ENCODE peak calls at places on chromosomes 13 and 19, in six cellular contexts. P is HCT116; V is AG20443; S is A549; U is kidney tubule cell; I is CD8-positive, alpha-beta memory T cell. D is an unnamed sample.

GRCh38 chr19:13526552-13526951 is 20.3 kb upstream of the CACNA1A start:
- DNase-seq in P (peak; percentile 19), V (peak; percentile 33), S (peak; percentile 4), U (peak; percentile 28), I (no peak), D (peak; percentile 32)

GRCh38 chr13:47858678-47859050 is 142.4 kb downstream of the SUCLA2 start:
- DNase-seq in P (no peak), V (peak; percentile 28), S (no peak), U (no peak), I (no peak), D (peak; percentile 52)

GRCh38 chr19:32615569-32615968 is 34.6 kb downstream of the PDCD5 start:
- DNase-seq in P (no peak), V (no peak), S (no peak), U (no peak), I (no peak), D (no peak)

GRCh38 chr13:94335786-94336357 is 143.6 kb downstream of the DCT start:
- DNase-seq in P (no peak), V (no peak), S (no peak), U (peak; percentile 52), I (no peak), D (no peak)

GRCh38 chr13:35838356-35838755 is 292.8 kb downstream of the DCLK1 start:
- DNase-seq in P (peak; percentile 3), V (peak; percentile 72), S (no peak), U (peak; percentile 66), I (no peak), D (peak; percentile 10)

GRCh38 chr19:5624154-5624663 is 1.3 kb downstream of the SAFB start:
- DNase-seq in P (no peak), V (peak; percentile 33), S (no peak), U (peak; percentile 22), I (no peak), D (peak; percentile 47)

GRCh38 chr19:12788025-12788681 is 3.1 kb upstream of the JUNB start:
- DNase-seq in P (no peak), V (no peak), S (no peak), U (no peak), I (no peak), D (no peak)

GRCh38 chr19:8505680-8506401 is 3.4 kb upstream of the PRAM1 start:
- DNase-seq in P (no peak), V (peak; percentile 90), S (peak; percentile 71), U (peak; percentile 72), I (peak; percentile 51), D (peak; percentile 52)

GRCh38 chr19:7847664-7848063 is 17.6 kb downstream of the EVI5L start:
- DNase-seq in P (no peak), V (no peak), S (no peak), U (no peak), I (no peak), D (no peak)

GRCh38 chr19:40802300-40803169 is 3.5 kb downstream of the EGLN2 start:
- DNase-seq in P (no peak), V (no peak), S (no peak), U (no peak), I (no peak), D (no peak)

GRCh38 chr13:93226623-93227279 is at the start of gene GPC6:
- DNase-seq in P (no peak), V (peak; percentile 69), S (peak; percentile 82), U (peak; percentile 93), I (no peak), D (peak; percentile 33)

GRCh38 chr13:100347941-100348340 is 240.6 kb downstream of the GGACT start:
- DNase-seq in P (peak; percentile 67), V (no peak), S (peak; percentile 21), U (no peak), I (no peak), D (no peak)

GRCh38 chr13:113969973-113970611 is 3.8 kb downstream of the C13orf46 start:
- DNase-seq in P (no peak), V (no peak), S (no peak), U (no peak), I (no peak), D (no peak)

GRCh38 chr19:54160182-54160811 is 776 bp upstream of the LENG1 start:
- DNase-seq in P (no peak), V (no peak), S (no peak), U (peak; percentile 31), I (no peak), D (peak; percentile 41)

GRCh38 chr13:100176781-100177389 is 88.0 kb downstream of the PCCA start:
- DNase-seq in P (no peak), V (no peak), S (no peak), U (peak; percentile 32), I (no peak), D (peak; percentile 25)

GRCh38 chr13:66071608-66072007 is 1158.5 kb downstream of the PCDH9 start:
- DNase-seq in P (no peak), V (no peak), S (no peak), U (no peak), I (no peak), D (no peak)

GRCh38 chr13:70339738-70340137 is 231.5 kb upstream of the KLHL1 start:
- DNase-seq in P (peak; percentile 6), V (no peak), S (peak; percentile 32), U (peak; percentile 42), I (no peak), D (no peak)

GRCh38 chr13:97267418-97268059 is 45.4 kb downstream of the MBNL2 start:
- DNase-seq in P (no peak), V (no peak), S (no peak), U (no peak), I (no peak), D (no peak)

GRCh38 chr19:48630289-48631036 is 6.7 kb downstream of the DBP start:
- DNase-seq in P (no peak), V (no peak), S (no peak), U (no peak), I (no peak), D (peak; percentile 53)

GRCh38 chr13:82655518-82655855 is 1226.8 kb downstream of the SLITRK1 start:
- DNase-seq in P (no peak), V (no peak), S (no peak), U (no peak), I (no peak), D (no peak)

GRCh38 chr19:20151617-20152145 is 15.3 kb upstream of the ZNF486 start:
- DNase-seq in P (no peak), V (no peak), S (no peak), U (no peak), I (no peak), D (no peak)

D was measured in RPMI7951.